ENCODE peak calls at places on chromosomes 5 and 9, in seven cellular contexts. R, N, E, T, B, J and I are unnamed samples.

GRCh38 chr5:36739751-36740221 is 133.4 kb downstream of the SLC1A3 start:
- DNase-seq in N (peak), T (peak), E (peak), B (peak), J (peak), R (peak), I (peak)

GRCh38 chr9:22316645-22317044 is 130.0 kb upstream of the DMRTA1 start:
- DNase-seq in R (no peak), T (no peak), N (no peak), B (no peak), J (no peak), E (no peak), I (no peak)

GRCh38 chr9:25519286-25519685 is 159.0 kb downstream of the TUSC1 start:
- DNase-seq in T (no peak), B (no peak), R (no peak), E (no peak), N (no peak), J (no peak), I (no peak)

GRCh38 chr5:115685966-115686691 is 60.3 kb upstream of the TMED7 start:
- DNase-seq in T (peak), N (no peak), B (no peak), J (no peak), R (peak), E (no peak), I (no peak)

GRCh38 chr5:30099634-30100033 is 1093.9 kb upstream of the CDH6 start:
- DNase-seq in N (no peak), T (no peak), J (no peak), B (no peak), R (peak), E (no peak), I (no peak)

GRCh38 chr9:134676886-134677285 is 35.3 kb downstream of the COL5A1 start:
- DNase-seq in T (no peak), N (no peak), B (peak), E (no peak), J (no peak), R (no peak), I (no peak)

GRCh38 chr9:121738969-121739368 is 87.5 kb downstream of the DAB2IP start:
- DNase-seq in R (no peak), B (no peak), T (no peak), E (no peak), J (no peak), N (peak), I (no peak)

GRCh38 chr5:95238560-95239325 is 46.2 kb downstream of the MCTP1 start:
- DNase-seq in N (peak), T (no peak), B (no peak), E (no peak), R (peak), J (no peak), I (no peak)

GRCh38 chr5:180684623-180685161 is 35.3 kb upstream of the FLT4 start:
- DNase-seq in T (no peak), E (no peak), N (no peak), R (no peak), B (no peak), J (peak), I (peak)

GRCh38 chr5:119379096-119379495 is 23.3 kb downstream of the TNFAIP8 start:
- DNase-seq in T (no peak), B (no peak), R (no peak), E (no peak), N (no peak), J (no peak), I (no peak)

GRCh38 chr5:142237707-142238106 is 87.1 kb downstream of the SPRY4 start:
- DNase-seq in E (no peak), R (no peak), B (no peak), T (no peak), J (no peak), N (no peak), I (no peak)

GRCh38 chr9:4301971-4302427 is 2.1 kb upstream of the GLIS3 start:
- DNase-seq in E (no peak), B (no peak), J (no peak), N (peak), R (peak), T (peak), I (no peak)

GRCh38 chr5:31531543-31531887 is 378 bp downstream of the DROSHA start:
- DNase-seq in T (no peak), R (peak), E (peak), N (no peak), B (peak), J (no peak), I (no peak)

GRCh38 chr9:90095682-90096081 is 490.9 kb downstream of the GADD45G start:
- DNase-seq in N (no peak), T (no peak), B (no peak), E (no peak), R (no peak), J (no peak), I (no peak)

GRCh38 chr5:126044931-126045565 is 378.2 kb upstream of the GRAMD2B start:
- DNase-seq in E (no peak), N (no peak), R (peak), B (no peak), T (no peak), J (no peak), I (no peak)

GRCh38 chr9:36928670-36929349 is 105.3 kb downstream of the PAX5 start:
- DNase-seq in R (peak), J (no peak), E (no peak), N (peak), B (no peak), T (no peak), I (no peak)

GRCh38 chr5:116622375-116623075 is 47.9 kb upstream of the SEMA6A start:
- DNase-seq in T (no peak), B (no peak), E (no peak), R (no peak), N (no peak), J (no peak), I (no peak)

GRCh38 chr9:83965350-83966208 is 14.4 kb downstream of the HNRNPK start:
- DNase-seq in N (peak), J (no peak), R (peak), B (no peak), E (no peak), T (no peak), I (no peak)

GRCh38 chr9:132937463-132937901 is 6.9 kb downstream of the TSC1 start:
- DNase-seq in N (peak), R (no peak), B (no peak), E (no peak), J (no peak), T (no peak), I (no peak)

GRCh38 chr5:53303105-53303504 is 177.3 kb upstream of the FST start:
- DNase-seq in J (no peak), T (no peak), N (peak), E (no peak), R (peak), B (no peak), I (no peak)

GRCh38 chr9:115328228-115328627 is 210.3 kb upstream of the TNC start:
- DNase-seq in E (no peak), N (peak), R (peak), B (no peak), J (no peak), T (peak), I (no peak)

GRCh38 chr9:16515879-16516289 is 354.6 kb downstream of the BNC2 start:
- DNase-seq in N (peak), B (no peak), R (peak), J (no peak), T (no peak), E (no peak), I (no peak)

GRCh38 chr9:136031741-136032638 is 63.1 kb downstream of the NACC2 start:
- DNase-seq in E (no peak), B (peak), R (peak), J (no peak), N (peak), T (no peak), I (no peak)

GRCh38 chr9:77953590-77953989 is 78.0 kb downstream of the GNAQ start:
- DNase-seq in N (no peak), R (no peak), E (no peak), B (no peak), T (no peak), J (no peak), I (no peak)

GRCh38 chr9:12785251-12785880 is 10.5 kb downstream of the LURAP1L start:
- DNase-seq in J (no peak), B (peak), N (peak), T (no peak), R (no peak), E (no peak), I (no peak)

GRCh38 chr9:113488071-113488470 is 24.5 kb downstream of the RGS3 start:
- DNase-seq in N (no peak), E (no peak), B (no peak), J (no peak), T (no peak), R (no peak), I (no peak)

GRCh38 chr9:130129425-130130061 is 42.7 kb upstream of the NCS1 start:
- DNase-seq in E (no peak), T (no peak), J (no peak), R (peak), N (peak), B (peak), I (peak)

GRCh38 chr5:88884435-88884877 is 1.5 kb upstream of the MEF2C start:
- DNase-seq in R (peak), N (peak), T (no peak), B (no peak), E (peak), J (no peak), I (no peak)

GRCh38 chr9:111148390-111148993 is 110.2 kb upstream of the LPAR1 start:
- DNase-seq in T (no peak), N (peak), J (no peak), R (peak), B (no peak), E (no peak), I (no peak)

GRCh38 chr5:32329395-32329834 is 16.7 kb upstream of the MTMR12 start:
- DNase-seq in B (peak), R (peak), E (peak), N (peak), J (peak), T (peak), I (peak)

GRCh38 chr5:81779125-81779934 is 28.4 kb upstream of the SSBP2 start:
- DNase-seq in R (peak), T (peak), N (peak), B (peak), J (peak), E (peak), I (peak)

GRCh38 chr5:443239-444151 is 519 bp downstream of the EXOC3 start:
- DNase-seq in E (peak), J (peak), N (no peak), B (no peak), R (peak), T (no peak), I (peak)

GRCh38 chr5:54217826-54218503 is 92.4 kb downstream of the ARL15 start:
- DNase-seq in R (peak), N (peak), E (peak), B (no peak), J (peak), T (no peak), I (peak)

GRCh38 chr5:98309785-98310566 is 463.5 kb upstream of the RGMB start:
- DNase-seq in E (no peak), T (peak), B (no peak), J (no peak), R (peak), N (peak), I (no peak)

GRCh38 chr9:131288217-131288616 is 1.3 kb upstream of the PLPP7 start:
- DNase-seq in R (no peak), E (no peak), N (no peak), J (no peak), T (no peak), B (no peak), I (no peak)

GRCh38 chr9:131291795-131292315 is 2.3 kb downstream of the PLPP7 start:
- DNase-seq in N (no peak), T (no peak), E (no peak), R (no peak), J (no peak), B (no peak), I (no peak)

GRCh38 chr9:131289301-131290038 is at the start of gene PLPP7:
- DNase-seq in J (no peak), B (no peak), N (peak), T (peak), E (peak), R (peak), I (no peak)

GRCh38 chr9:131290767-131291370 is 1.3 kb downstream of the PLPP7 start:
- DNase-seq in N (no peak), T (no peak), R (no peak), E (no peak), B (no peak), J (no peak), I (no peak)

GRCh38 chr9:131290039-131290766 is 680 bp downstream of the PLPP7 start:
- DNase-seq in J (no peak), R (no peak), B (no peak), N (no peak), T (no peak), E (no peak), I (no peak)
- H3K4me3 ChIP-seq in J (no peak), R (peak), B (peak), N (no peak), T (peak), E (peak), I (no peak)

DNA sequence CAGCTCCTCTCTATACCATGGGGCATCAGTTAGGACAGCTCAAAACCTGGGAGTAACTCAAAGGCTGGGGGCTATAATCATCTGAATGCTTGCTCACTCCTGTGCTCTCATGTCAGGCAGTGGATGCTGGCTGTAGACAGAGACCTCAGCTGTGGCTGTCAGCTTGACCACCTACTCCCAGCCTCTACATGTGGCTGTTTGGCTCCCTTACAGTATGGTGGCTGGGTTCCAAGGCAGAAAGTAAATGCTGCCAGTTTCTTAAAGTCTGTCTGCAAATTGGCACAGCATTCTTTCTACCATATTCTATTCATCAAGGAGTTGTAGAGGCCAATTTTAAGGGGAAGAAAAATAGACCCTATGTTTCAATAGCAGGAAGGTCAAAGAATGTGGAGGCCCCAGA is 66.9 kb downstream of the TMC1 start:
- DNase-seq in J (no peak), N (peak), E (no peak), T (no peak), B (no peak), R (peak), I (no peak)
- H3K27ac ChIP-seq in J (no peak), N (no peak), E (no peak), T (no peak), B (no peak), R (no peak), I (no peak)

DNA sequence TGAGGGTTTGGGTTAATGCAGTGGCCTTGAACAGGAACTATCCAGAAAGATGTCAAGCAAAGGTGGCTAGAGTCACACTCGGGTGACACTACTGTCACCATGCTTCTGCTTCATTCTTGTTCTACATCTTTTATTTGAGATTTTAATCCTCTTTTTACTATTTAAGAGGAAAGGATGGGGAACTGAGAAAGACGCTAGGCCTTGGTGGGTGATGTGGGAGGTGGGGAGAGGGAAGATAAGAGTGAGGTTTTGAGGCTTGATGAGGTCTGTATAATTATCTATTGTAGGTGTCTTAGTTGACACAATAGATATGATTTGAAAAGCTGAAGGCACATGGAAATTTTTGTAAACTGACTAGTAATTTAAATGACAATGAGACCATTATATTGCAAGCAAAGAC is 3.5 kb upstream of the BASP1 start:
- DNase-seq in N (no peak), R (no peak), B (no peak), J (no peak), T (no peak), E (no peak), I (no peak)
- H3K4me3 ChIP-seq in N (no peak), R (no peak), B (no peak), J (no peak), T (no peak), E (no peak), I (no peak)

GRCh38 chr5:8726383-8727036 is 819.4 kb downstream of the SEMA5A start:
- DNase-seq in B (no peak), J (no peak), T (no peak), N (no peak), R (no peak), E (no peak), I (no peak)

GRCh38 chr5:8730194-8730593 is 815.7 kb downstream of the SEMA5A start:
- DNase-seq in R (peak), T (no peak), N (peak), E (no peak), J (no peak), B (no peak), I (no peak)

DNA sequence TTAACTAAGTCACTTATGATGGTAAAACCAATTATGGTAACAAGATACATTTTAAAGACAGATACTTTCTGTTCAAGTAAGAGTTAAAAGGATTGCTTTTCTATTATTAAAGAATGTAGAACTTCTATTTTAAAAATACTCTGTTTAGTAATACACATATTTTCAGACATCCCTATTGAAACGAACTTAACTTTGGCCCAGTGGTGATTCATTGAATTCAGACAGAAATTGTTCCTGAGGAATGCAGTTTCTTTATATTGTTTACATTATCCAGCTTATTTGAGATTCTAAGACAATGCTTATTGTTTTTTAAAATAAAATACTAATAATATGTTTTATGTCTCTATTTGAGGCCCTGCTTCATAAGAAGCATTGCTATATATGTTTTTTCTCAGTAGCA is 816.4 kb downstream of the SEMA5A start:
- DNase-seq in N (peak), J (no peak), E (no peak), R (peak), T (no peak), B (no peak), I (no peak)
- H3K27ac ChIP-seq in N (no peak), J (no peak), E (no peak), R (no peak), T (no peak), B (no peak), I (no peak)

GRCh38 chr5:65481171-65481575 is 547 bp downstream of the ADAMTS6 start:
- DNase-seq in R (peak), T (no peak), J (no peak), N (no peak), E (no peak), B (no peak), I (no peak)
- H3K4me3 ChIP-seq in R (peak), T (peak), J (peak), N (peak), E (peak), B (peak), I (peak)

GRCh38 chr9:127311239-127311741 is 46.7 kb downstream of the GARNL3 start:
- DNase-seq in N (peak), B (no peak), E (no peak), R (peak), T (peak), J (peak), I (peak)
- H3K27ac ChIP-seq in N (no peak), B (peak), E (no peak), R (no peak), T (peak), J (no peak), I (no peak)

GRCh38 chr5:178111925-178112324 is 1.4 kb upstream of the N4BP3 start:
- DNase-seq in R (peak), T (no peak), E (no peak), J (no peak), B (no peak), N (peak), I (no peak)

GRCh38 chr5:178114325-178115135 is 1.2 kb downstream of the N4BP3 start:
- DNase-seq in N (no peak), B (no peak), T (no peak), R (no peak), E (no peak), J (peak), I (peak)

GRCh38 chr5:178113841-178114324 is 551 bp downstream of the N4BP3 start:
- DNase-seq in E (no peak), B (no peak), R (no peak), J (no peak), T (no peak), N (no peak), I (no peak)

GRCh38 chr5:178113141-178113787 is at the start of gene N4BP3:
- DNase-seq in B (peak), E (peak), T (peak), J (peak), R (peak), N (peak), I (peak)

GRCh38 chr5:178112545-178112944 is 787 bp upstream of the N4BP3 start:
- DNase-seq in R (no peak), T (no peak), E (no peak), B (no peak), N (no peak), J (no peak), I (no peak)
- H3K4me3 ChIP-seq in R (peak), T (no peak), E (no peak), B (no peak), N (no peak), J (no peak), I (no peak)